ENCODE peak calls at places on chromosomes 6 and 20, in eight cellular contexts. N, L, H, S, V, T, A and G are unnamed samples.

GRCh38 chr20:59253779-59254319 is 46.6 kb upstream of the EDN3 start:
- DNase-seq in L (no peak), T (peak), V (peak), H (no peak), A (peak), S (no peak), N (peak), G (no peak)

GRCh38 chr6:141326426-141326825 is 806.3 kb upstream of the GJE1 start:
- DNase-seq in N (peak), V (no peak), S (no peak), A (no peak), T (no peak), L (peak), H (peak), G (no peak)

GRCh38 chr6:152575621-152576150 is 61.5 kb downstream of the SYNE1 start:
- DNase-seq in S (peak), V (no peak), H (no peak), N (no peak), L (no peak), T (no peak), A (no peak), G (no peak)

GRCh38 chr20:45781391-45781931 is 10.2 kb downstream of the WFDC3 start:
- DNase-seq in T (no peak), L (peak), V (no peak), A (no peak), H (peak), S (no peak), N (peak), G (no peak)

GRCh38 chr20:32580970-32581838 is 3.9 kb downstream of the NOL4L start:
- DNase-seq in A (peak), N (no peak), L (no peak), H (peak), T (no peak), V (peak), S (peak), G (peak)

GRCh38 chr6:77339926-77340325 is 123.4 kb downstream of the HTR1B start:
- DNase-seq in V (no peak), H (no peak), N (no peak), L (no peak), S (no peak), T (no peak), A (no peak), G (no peak)

GRCh38 chr20:24684421-24684871 is 215.0 kb downstream of the SYNDIG1 start:
- DNase-seq in V (no peak), H (no peak), N (no peak), S (no peak), A (no peak), T (no peak), L (no peak), G (no peak)

GRCh38 chr6:42417641-42418112 is 34.0 kb downstream of the TRERF1 start:
- DNase-seq in S (no peak), T (no peak), V (no peak), N (no peak), H (no peak), L (no peak), A (no peak), G (no peak)

GRCh38 chr6:30880563-30881252 is 3.6 kb upstream of the DDR1 start:
- DNase-seq in V (peak), S (peak), T (no peak), L (no peak), A (peak), N (no peak), H (no peak), G (no peak)

GRCh38 chr20:35511814-35512420 is 17.5 kb downstream of the C20orf173 start:
- DNase-seq in V (peak), N (peak), T (no peak), S (peak), A (peak), H (peak), L (no peak), G (peak)

GRCh38 chr6:113776998-113777397 is 80.1 kb upstream of the MARCKS start:
- DNase-seq in V (peak), H (no peak), N (no peak), L (no peak), T (no peak), A (no peak), S (peak), G (no peak)

GRCh38 chr6:37587776-37588744 is 88.4 kb upstream of the CCDC167 start:
- DNase-seq in V (peak), N (no peak), A (no peak), L (no peak), S (peak), T (no peak), H (no peak), G (no peak)

GRCh38 chr20:8755340-8756118 is 313.4 kb upstream of the PLCB4 start:
- DNase-seq in A (no peak), N (no peak), S (no peak), V (no peak), H (no peak), T (no peak), L (no peak), G (no peak)

GRCh38 chr6:125099211-125100017 is 54.2 kb upstream of the TPD52L1 start:
- DNase-seq in L (peak), V (peak), N (peak), T (peak), A (peak), H (peak), S (peak), G (no peak)

GRCh38 chr6:1704711-1705110 is 95.0 kb downstream of the FOXC1 start:
- DNase-seq in H (no peak), V (no peak), A (no peak), S (no peak), T (no peak), N (no peak), L (no peak), G (no peak)
- TF ChIP-seq EZH2phosphoT487 in H (no peak), V (no peak), A (no peak), S (no peak), T (no peak), N (no peak), L (no peak), G (no peak)

GRCh38 chr6:136546321-136546720 is 3.9 kb downstream of the MAP7 start:
- DNase-seq in V (no peak), A (no peak), N (no peak), S (no peak), L (no peak), T (no peak), H (no peak), G (no peak)

GRCh38 chr6:136547871-136548270 is 2.4 kb downstream of the MAP7 start:
- DNase-seq in N (no peak), V (no peak), L (no peak), H (no peak), S (no peak), T (no peak), A (no peak), G (no peak)

GRCh38 chr6:136549359-136550044 is 720 bp downstream of the MAP7 start:
- DNase-seq in S (peak), V (peak), T (no peak), L (no peak), H (peak), N (peak), A (peak), G (no peak)

GRCh38 chr6:136548582-136549330 is 1.5 kb downstream of the MAP7 start:
- DNase-seq in N (no peak), V (no peak), A (no peak), L (no peak), S (no peak), H (no peak), T (no peak), G (no peak)

GRCh38 chr6:136547336-136547735 is 2.9 kb downstream of the MAP7 start:
- DNase-seq in V (peak), N (peak), L (peak), T (peak), H (peak), A (peak), S (peak), G (no peak)
- TF ChIP-seq CTCF in V (peak), N (peak), L (no peak), T (peak), H (peak), A (peak), S (peak), G (peak)

DNA sequence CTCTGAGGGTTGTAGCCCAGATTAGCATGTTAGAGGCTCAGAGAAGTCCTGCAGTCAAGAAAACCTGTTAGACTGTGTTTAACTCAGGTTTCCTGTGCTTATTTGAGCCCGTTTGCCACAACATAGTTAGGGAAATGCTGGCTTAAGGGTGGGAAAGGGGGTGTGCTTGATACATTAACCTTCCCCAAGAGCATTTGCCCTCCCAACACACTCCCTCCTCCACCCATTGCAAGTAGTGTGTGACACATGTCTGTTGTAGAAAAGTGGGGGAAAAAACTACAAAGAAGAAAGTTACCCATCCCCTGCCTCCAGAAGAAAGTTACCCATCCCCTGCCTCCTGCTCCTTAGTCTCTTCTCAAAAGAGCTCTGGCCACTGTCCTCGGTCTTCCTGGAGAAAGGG is 36.8 kb upstream of the MRPS18A start:
- DNase-seq in S (no peak), V (no peak), H (no peak), N (no peak), L (no peak), A (no peak), T (no peak), G (no peak)
- H3K4me2 ChIP-seq in S (no peak), V (no peak), H (no peak), N (peak), L (peak), A (no peak), T (no peak), G (peak)

GRCh38 chr20:4134861-4135379 is 119.6 kb upstream of the RNF24 start:
- DNase-seq in T (peak), V (no peak), H (no peak), N (no peak), L (no peak), S (no peak), A (no peak), G (no peak)
- TF ChIP-seq EZH2phosphoT487 in T (no peak), V (no peak), H (no peak), N (no peak), L (no peak), S (no peak), A (no peak), G (no peak)

GRCh38 chr6:33566182-33567084 is 13.6 kb downstream of the BAK1 start:
- DNase-seq in L (no peak), H (no peak), V (no peak), T (no peak), S (no peak), A (no peak), N (peak), G (no peak)

GRCh38 chr6:33568826-33569570 is 11.1 kb downstream of the BAK1 start:
- DNase-seq in T (no peak), L (no peak), A (no peak), V (no peak), H (no peak), N (no peak), S (no peak), G (no peak)

GRCh38 chr6:33571637-33572316 is 8.3 kb downstream of the BAK1 start:
- DNase-seq in A (peak), V (no peak), T (peak), S (no peak), N (no peak), H (no peak), L (no peak), G (no peak)

GRCh38 chr6:33575211-33575610 is 4.9 kb downstream of the BAK1 start:
- DNase-seq in T (no peak), N (no peak), H (no peak), A (no peak), V (no peak), S (no peak), L (no peak), G (no peak)

DNA sequence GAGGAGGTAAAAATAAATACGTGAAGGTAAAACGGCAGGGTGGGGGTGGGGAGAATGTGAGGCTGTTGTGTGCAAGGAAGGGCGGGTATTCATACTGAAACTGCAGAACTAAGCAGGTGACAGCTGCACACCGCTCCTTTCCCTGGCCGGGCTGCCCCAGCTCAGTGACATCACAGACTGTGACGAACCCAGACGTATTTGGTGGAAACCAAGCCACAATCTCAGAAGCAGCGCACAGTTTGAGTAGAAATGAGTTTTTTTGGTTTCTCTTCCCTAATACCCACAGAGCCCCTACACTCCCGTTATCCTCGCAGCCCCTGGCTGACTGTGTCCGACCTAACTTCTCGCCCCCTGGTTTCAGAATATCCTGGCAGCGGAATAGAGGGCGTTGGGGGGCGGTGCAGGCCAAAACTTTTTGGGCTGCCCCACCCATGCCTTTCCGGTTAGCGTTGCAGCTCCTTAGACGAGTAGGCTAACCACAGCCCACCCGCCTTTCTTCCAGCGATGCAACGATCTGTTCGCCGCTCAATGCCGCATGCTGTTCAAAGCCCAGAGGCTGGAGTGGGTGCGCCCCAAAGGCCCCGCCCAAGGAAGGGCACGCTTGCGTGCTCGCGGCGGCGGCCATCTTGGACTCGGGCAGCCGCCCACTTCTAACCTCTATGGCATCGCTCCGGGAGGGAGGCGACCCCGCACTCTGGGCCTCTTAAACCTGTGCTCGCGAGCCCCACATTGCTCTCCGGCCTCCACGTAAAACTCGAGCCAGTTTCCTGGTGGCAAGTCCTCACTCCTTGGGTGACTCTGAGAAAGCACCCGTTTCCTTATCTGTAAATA is 9.1 kb downstream of the BAK1 start:
- DNase-seq in S (peak), T (peak), N (peak), A (peak), H (peak), V (peak), L (peak), G (peak)
- TF ChIP-seq CTCF in S (no peak), T (no peak), N (no peak), A (no peak), H (no peak), V (no peak), L (no peak), G (peak)